ENCODE peak calls at places on chromosomes 2 and 18, in eight cellular contexts. X is left ventricle myocardium inferior, B is psoas muscle, S is brain microvascular endothelial cell, V is IMR-90, H is heart left ventricle, U is heart right ventricle, Z is PC-9. Q is an unnamed sample. For H3K27me3 and H3K36me3, the result is how much of the 10 kb centered on the place peaks cover.

GRCh38 chr2:145380436-145381017 is 860.6 kb upstream of the ZEB2 start:
- DNase-seq in X (no peak), B (no peak), S (peak), V (peak), H (no peak), U (no peak), Z (peak), Q (no peak)

GRCh38 chr2:95071856-95072255 is 46.3 kb downstream of the MAL start:
- DNase-seq in X (no peak), B (no peak), S (no peak), V (no peak), H (no peak), U (no peak), Z (peak), Q (no peak)

GRCh38 chr2:168157926-168158325 is 89.5 kb downstream of the STK39 start:
- DNase-seq in X (no peak), B (no peak), S (peak), V (no peak), H (no peak), U (no peak), Z (peak), Q (no peak)

GRCh38 chr18:79788096-79789085 is 9.3 kb upstream of the KCNG2 start:
- DNase-seq in X (no peak), B (no peak), S (no peak), V (no peak), H (no peak), U (no peak), Z (no peak), Q (peak)

GRCh38 chr2:1540481-1540880 is 127.2 kb downstream of the TPO start:
- DNase-seq in X (no peak), B (no peak), S (no peak), V (no peak), H (no peak), U (no peak), Z (no peak), Q (peak)

GRCh38 chr2:35114765-35115164 is 1240.8 kb upstream of the CRIM1 start:
- DNase-seq in X (no peak), B (no peak), S (no peak), V (no peak), H (no peak), U (no peak), Z (no peak), Q (no peak)

GRCh38 chr18:54919412-54919811 is 39.8 kb downstream of the CCDC68 start:
- DNase-seq in X (no peak), B (no peak), S (no peak), V (no peak), H (no peak), U (no peak), Z (no peak), Q (no peak)

GRCh38 chr18:46406539-46406932 is 250.5 kb downstream of the LOXHD1 start:
- DNase-seq in X (no peak), B (no peak), S (no peak), V (no peak), H (no peak), U (no peak), Z (no peak), Q (no peak)

GRCh38 chr2:186558512-186559276 is 31.2 kb upstream of the ITGAV start:
- DNase-seq in X (no peak), B (no peak), S (no peak), V (peak), H (no peak), U (no peak), Z (no peak), Q (no peak)

GRCh38 chr2:182650704-182651103 is 65.4 kb upstream of the DNAJC10 start:
- DNase-seq in X (no peak), B (no peak), S (no peak), V (peak), H (no peak), U (no peak), Z (peak), Q (peak)

GRCh38 chr2:70385204-70385603 is 83.3 kb upstream of the FAM136A start:
- DNase-seq in X (no peak), B (no peak), S (no peak), V (no peak), H (no peak), U (no peak), Z (no peak), Q (no peak)

GRCh38 chr18:1774261-1774660 is 797.0 kb downstream of the METTL4 start:
- DNase-seq in X (no peak), B (no peak), S (no peak), V (no peak), H (no peak), U (no peak), Z (no peak), Q (no peak)

GRCh38 chr2:172119089-172119488 is 16.4 kb upstream of the DLX2 start:
- DNase-seq in X (no peak), B (no peak), S (no peak), V (peak), H (no peak), U (no peak), Z (peak), Q (no peak)

GRCh38 chr18:7059276-7059675 is 58.3 kb downstream of the LAMA1 start:
- DNase-seq in X (no peak), B (no peak), S (no peak), V (peak), H (no peak), U (no peak), Z (no peak), Q (no peak)

GRCh38 chr2:211982162-211982561 is 556.4 kb downstream of the ERBB4 start:
- DNase-seq in X (no peak), B (no peak), S (no peak), V (peak), H (no peak), U (no peak), Z (no peak), Q (no peak)

GRCh38 chr2:238064376-238064775 is 3.6 kb downstream of the SCLY start:
- DNase-seq in X (no peak), B (no peak), S (no peak), V (no peak), H (no peak), U (no peak), Z (no peak), Q (no peak)

GRCh38 chr2:135742307-135742838 is 718 bp downstream of the UBXN4 start:
- DNase-seq in X (peak), B (no peak), S (peak), V (peak), H (peak), U (peak), Z (peak), Q (peak)

GRCh38 chr18:46756559-46757201 is at the start of gene ST8SIA5:
- DNase-seq in X (peak), B (peak), S (no peak), V (no peak), H (peak), U (peak), Z (peak), Q (no peak)

GRCh38 chr2:203059567-203059966 is 44.9 kb downstream of the NBEAL1 start:
- DNase-seq in X (no peak), B (no peak), S (no peak), V (no peak), H (no peak), U (no peak), Z (no peak), Q (no peak)

GRCh38 chr18:2846638-2847340 is at the start of gene EMILIN2:
- DNase-seq in X (peak), B (peak), S (peak), V (peak), H (peak), U (peak), Z (no peak), Q (peak)

GRCh38 chr2:96913398-96914202 is 43.7 kb upstream of the SEMA4C start:
- DNase-seq in X (no peak), B (no peak), S (no peak), V (no peak), H (peak), U (peak), Z (no peak), Q (peak)

GRCh38 chr2:186503827-186504606 is 18.0 kb downstream of the ZC3H15 start:
- DNase-seq in X (no peak), B (no peak), S (no peak), V (peak), H (no peak), U (no peak), Z (no peak), Q (no peak)

GRCh38 chr2:158189526-158189925 is 87.8 kb downstream of the UPP2 start:
- DNase-seq in X (no peak), B (no peak), S (no peak), V (no peak), H (no peak), U (no peak), Z (no peak), Q (no peak)

GRCh38 chr18:32040936-32041335 is 22.3 kb downstream of the RNF125 start:
- DNase-seq in X (no peak), B (no peak), S (no peak), V (no peak), H (no peak), U (no peak), Z (no peak), Q (no peak)

GRCh38 chr18:36993068-36993467 is 164.1 kb downstream of the KIAA1328 start:
- DNase-seq in X (no peak), B (no peak), S (no peak), V (peak), H (no peak), U (no peak), Z (no peak), Q (peak)

GRCh38 chr18:77993188-77993981 is 743.7 kb downstream of the GALR1 start:
- DNase-seq in X (no peak), B (no peak), S (no peak), V (no peak), H (no peak), U (no peak), Z (no peak), Q (no peak)

DNA sequence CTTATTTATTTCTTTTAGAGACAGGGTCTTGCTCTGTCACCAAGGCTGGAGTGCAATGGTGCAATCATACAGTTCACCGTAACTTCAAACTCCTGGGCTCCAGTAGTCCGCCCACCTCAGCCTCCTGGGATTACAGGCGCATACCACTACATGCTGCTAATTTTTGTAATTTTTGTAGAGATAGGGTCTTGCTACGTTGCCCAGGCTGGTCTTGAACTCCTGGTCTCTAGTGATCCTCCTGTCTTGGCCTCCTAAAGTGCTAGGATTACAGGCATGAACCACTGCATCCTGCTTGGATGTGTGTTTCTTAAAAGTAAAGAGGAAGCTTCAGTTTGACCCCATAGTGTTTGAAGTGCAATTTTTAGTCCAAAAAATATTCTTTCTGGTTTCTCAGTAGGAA is 105.0 kb upstream of the KIF5C start:
- DNase-seq in X (no peak), B (no peak), S (no peak), V (no peak), H (no peak), U (no peak), Z (no peak), Q (no peak)
- H3K27me3 ChIP-seq in X (under half), B (under half), S (under half), V (under half), H (under half), U (under half), Z (under half), Q (under half)

GRCh38 chr18:50274044-50274442 is 7.3 kb downstream of the MBD1 start:
- DNase-seq in X (peak), B (no peak), S (no peak), V (no peak), H (no peak), U (no peak), Z (no peak), Q (no peak)

GRCh38 chr18:50277935-50278334 is 3.4 kb downstream of the MBD1 start:
- DNase-seq in X (no peak), B (no peak), S (peak), V (peak), H (no peak), U (no peak), Z (no peak), Q (peak)

GRCh38 chr18:50275503-50276036 is 5.8 kb downstream of the MBD1 start:
- DNase-seq in X (no peak), B (no peak), S (no peak), V (no peak), H (no peak), U (no peak), Z (no peak), Q (no peak)

GRCh38 chr18:50274941-50275340 is 6.4 kb downstream of the MBD1 start:
- DNase-seq in X (no peak), B (no peak), S (no peak), V (no peak), H (no peak), U (no peak), Z (no peak), Q (no peak)

DNA sequence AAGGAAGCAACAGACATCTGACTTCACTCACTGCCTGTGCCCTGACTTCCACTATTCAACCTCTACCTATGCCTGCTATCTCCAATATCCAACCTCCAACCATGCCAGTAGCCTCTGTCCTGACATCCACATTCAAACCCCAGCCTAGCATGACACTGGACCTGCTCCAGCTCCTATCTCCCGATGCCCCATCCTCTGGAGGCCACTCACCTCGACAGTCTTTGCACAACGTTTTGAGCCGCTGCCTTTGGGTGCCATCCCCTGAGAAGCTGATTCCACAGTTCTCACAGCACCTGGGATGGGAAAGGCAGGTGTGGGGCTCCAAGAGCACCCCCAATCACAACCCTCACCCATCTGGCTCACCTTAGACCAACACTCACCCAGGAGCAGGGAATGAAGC is 4.9 kb downstream of the MBD1 start:
- DNase-seq in X (no peak), B (no peak), S (no peak), V (no peak), H (no peak), U (no peak), Z (no peak), Q (no peak)
- H3K36me3 ChIP-seq in X (half or more), B (half or more), S (half or more), V (half or more), H (half or more), U (half or more), Z (under half), Q (half or more)

DNA sequence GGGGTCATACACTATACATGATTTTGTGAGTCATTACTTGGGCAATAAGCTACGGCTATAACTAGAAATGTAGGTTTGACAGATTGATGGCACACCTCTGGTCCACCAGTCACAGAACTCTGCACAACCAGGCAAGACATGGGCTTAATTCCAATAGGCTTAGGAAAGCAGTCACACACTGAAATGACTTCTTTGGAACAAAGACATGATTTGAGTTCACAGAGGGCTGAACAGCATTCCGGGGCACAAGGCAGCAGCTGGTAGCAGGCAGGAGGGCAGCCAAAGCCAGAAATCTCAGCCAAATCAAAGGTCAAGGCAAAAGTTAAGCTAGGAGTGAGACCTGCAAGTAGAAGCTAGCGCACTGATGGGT is 27.4 kb downstream of the FABP1 start:
- DNase-seq in X (no peak), B (peak), S (no peak), V (no peak), H (no peak), U (no peak), Z (no peak), Q (no peak)
- H3K27me3 ChIP-seq in X (under half), B (under half), S (under half), V (under half), H (under half), U (under half), Z (under half), Q (under half)

GRCh38 chr18:22999212-22999611 is 66.1 kb downstream of the RBBP8 start:
- DNase-seq in X (no peak), B (no peak), S (peak), V (peak), H (no peak), U (no peak), Z (peak), Q (peak)

GRCh38 chr18:22998336-22998735 is 65.2 kb downstream of the RBBP8 start:
- DNase-seq in X (no peak), B (no peak), S (no peak), V (no peak), H (no peak), U (no peak), Z (no peak), Q (peak)

GRCh38 chr18:23003289-23003688 is 70.2 kb downstream of the RBBP8 start:
- DNase-seq in X (no peak), B (no peak), S (no peak), V (no peak), H (no peak), U (no peak), Z (no peak), Q (no peak)

DNA sequence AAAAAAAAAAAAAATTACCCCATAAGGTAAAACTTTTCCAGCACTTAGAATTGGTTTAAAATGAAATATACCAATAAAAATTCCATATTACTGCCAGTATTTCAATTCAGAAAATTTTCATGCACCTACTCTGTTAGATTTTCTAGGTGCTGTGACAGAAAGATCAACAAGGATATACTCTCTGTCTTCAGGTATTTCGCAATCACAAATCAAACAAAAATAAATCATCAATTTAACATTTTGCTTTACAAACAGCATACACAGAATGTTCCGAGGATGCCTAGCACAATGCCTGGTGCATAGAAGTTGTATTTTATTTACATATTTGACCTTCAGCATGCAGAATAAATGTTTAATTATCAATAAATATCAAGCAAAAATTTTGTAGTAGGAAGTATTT is 66.5 kb downstream of the RBBP8 start:
- DNase-seq in X (no peak), B (no peak), S (no peak), V (no peak), H (no peak), U (no peak), Z (no peak), Q (no peak)
- H3K36me3 ChIP-seq in X (under half), B (under half), S (under half), V (under half), H (under half), U (under half), Z (under half), Q (under half)

Q was measured in osteoblast.